ENCODE peak calls at places on chromosomes 16 and 17, in six cellular contexts. U is iPS-NIHi11, C is AML-193, L is GM12878, H is cerebellum, I is GM20000. R is an unnamed sample.

GRCh38 chr17:78748730-78749317 is 33.2 kb downstream of the CYTH1 start:
- DNase-seq in U (no peak), C (peak), L (peak), H (no peak), I (no peak), R (peak)

GRCh38 chr17:28720247-28720996 is 637 bp downstream of the RPL23A start:
- DNase-seq in U (no peak), C (peak), L (no peak), H (no peak), I (no peak), R (no peak)

GRCh38 chr16:88468289-88469129 is 15.4 kb downstream of the ZFPM1 start:
- DNase-seq in U (peak), C (no peak), L (no peak), H (no peak), I (no peak), R (no peak)

GRCh38 chr16:83972256-83973008 is 4.4 kb downstream of the NECAB2 start:
- DNase-seq in U (no peak), C (no peak), L (no peak), H (no peak), I (no peak), R (no peak)

GRCh38 chr16:1169285-1170075 is 16.6 kb downstream of the CACNA1H start:
- DNase-seq in U (no peak), C (no peak), L (no peak), H (no peak), I (no peak), R (no peak)

GRCh38 chr17:16255481-16255901 is 38.5 kb downstream of the PIGL start:
- DNase-seq in U (peak), C (no peak), L (no peak), H (peak), I (no peak), R (no peak)

GRCh38 chr17:27502526-27503324 is 46.5 kb downstream of the KSR1 start:
- DNase-seq in U (no peak), C (no peak), L (no peak), H (no peak), I (no peak), R (no peak)

GRCh38 chr17:40714473-40714872 is 10.9 kb upstream of the KRT24 start:
- DNase-seq in U (no peak), C (no peak), L (no peak), H (no peak), I (no peak), R (no peak)

GRCh38 chr16:70302745-70303144 is 3.8 kb downstream of the DDX19B start:
- DNase-seq in U (no peak), C (no peak), L (no peak), H (no peak), I (no peak), R (no peak)

GRCh38 chr17:78226752-78227454 is 4.5 kb upstream of the TMEM235 start:
- DNase-seq in U (no peak), C (no peak), L (no peak), H (no peak), I (no peak), R (no peak)

GRCh38 chr16:72094266-72094610 is 591 bp downstream of the DHX38 start:
- DNase-seq in U (peak), C (no peak), L (no peak), H (no peak), I (no peak), R (no peak)

GRCh38 chr16:12573300-12573699 is 230.4 kb downstream of the CPPED1 start:
- DNase-seq in U (no peak), C (no peak), L (peak), H (no peak), I (no peak), R (no peak)

GRCh38 chr16:4918790-4919210 is 18.1 kb downstream of the PPL start:
- DNase-seq in U (peak), C (no peak), L (no peak), H (no peak), I (no peak), R (no peak)

GRCh38 chr17:62827722-62828498 is 19.8 kb upstream of the MARCHF10 start:
- DNase-seq in U (no peak), C (peak), L (no peak), H (no peak), I (no peak), R (no peak)

GRCh38 chr17:65193305-65194293 is 56.4 kb downstream of the RGS9 start:
- DNase-seq in U (no peak), C (no peak), L (no peak), H (no peak), I (no peak), R (no peak)

GRCh38 chr17:2484876-2485275 is 26.8 kb downstream of the METTL16 start:
- DNase-seq in U (peak), C (no peak), L (no peak), H (no peak), I (no peak), R (no peak)

GRCh38 chr16:11783319-11784047 is 13.6 kb downstream of the ZC3H7A start:
- DNase-seq in U (no peak), C (no peak), L (peak), H (no peak), I (peak), R (peak)

GRCh38 chr16:84232969-84233368 is 6.8 kb downstream of the KCNG4 start:
- DNase-seq in U (no peak), C (no peak), L (no peak), H (no peak), I (no peak), R (no peak)

GRCh38 chr17:74605361-74605760 is 13.3 kb upstream of the CD300LD start:
- DNase-seq in U (no peak), C (no peak), L (no peak), H (peak), I (no peak), R (no peak)

GRCh38 chr16:63789603-63790002 is 1332.3 kb downstream of the CDH11 start:
- DNase-seq in U (no peak), C (peak), L (no peak), H (no peak), I (no peak), R (no peak)

GRCh38 chr17:79760197-79760906 is 17.6 kb upstream of the CBX2 start:
- DNase-seq in U (no peak), C (no peak), L (no peak), H (no peak), I (no peak), R (no peak)

GRCh38 chr16:1174477-1175357 is 21.8 kb downstream of the CACNA1H start:
- DNase-seq in U (no peak), C (no peak), L (no peak), H (no peak), I (no peak), R (no peak)

GRCh38 chr17:82231562-82232321 is 2.9 kb downstream of the SLC16A3 start:
- DNase-seq in U (peak), C (peak), L (no peak), H (no peak), I (no peak), R (peak)

GRCh38 chr17:4162775-4163498 is 19.9 kb downstream of the CYB5D2 start:
- DNase-seq in U (no peak), C (peak), L (no peak), H (no peak), I (no peak), R (no peak)

GRCh38 chr16:4414187-4414909 is 2.0 kb downstream of the CORO7 start:
- DNase-seq in U (no peak), C (no peak), L (peak), H (no peak), I (peak), R (peak)